ENCODE peak calls at places on chromosomes 1 and 21, in ten cellular contexts. E is foreskin fibroblast, M is A549, R is AG04450, G is cardiac muscle cell, X is thoracic aorta, O is heart left ventricle, J is left ventricle myocardium inferior, V is HepG2, L is ovary. N is an unnamed sample.

GRCh38 chr1:7455796-7456568 is 315.1 kb upstream of the VAMP3 start:
- DNase-seq in L (no peak), E (no peak), R (no peak), J (no peak), G (no peak), X (no peak), O (no peak), V (no peak), M (no peak), N (no peak)

GRCh38 chr1:59261537-59261936 is 35.4 kb upstream of the FGGY start:
- DNase-seq in O (no peak), R (no peak), G (peak), J (no peak), M (no peak), X (no peak), V (no peak), E (peak), L (peak), N (peak)

GRCh38 chr21:37139902-37140301 is 66.8 kb downstream of the TTC3 start:
- DNase-seq in X (no peak), L (no peak), O (no peak), G (peak), V (no peak), R (no peak), J (no peak), E (peak), M (no peak), N (peak)

GRCh38 chr21:31176725-31177124 is 138.4 kb upstream of the KRTAP19-8 start:
- DNase-seq in V (no peak), E (no peak), X (no peak), L (no peak), M (no peak), R (no peak), J (no peak), G (no peak), O (no peak), N (no peak)

GRCh38 chr1:226972931-226973330 is 32.8 kb downstream of the COQ8A start:
- DNase-seq in R (no peak), L (no peak), M (no peak), J (peak), G (no peak), O (peak), X (no peak), E (no peak), V (no peak), N (no peak)

GRCh38 chr1:210898473-210898872 is 235.5 kb downstream of the KCNH1 start:
- DNase-seq in X (no peak), V (no peak), E (no peak), M (no peak), G (no peak), J (no peak), L (no peak), R (no peak), O (no peak), N (no peak)

GRCh38 chr1:178921499-178921898 is 50.6 kb upstream of the ANGPTL1 start:
- DNase-seq in L (no peak), O (no peak), V (no peak), G (no peak), J (no peak), X (no peak), M (no peak), E (no peak), R (no peak), N (no peak)

GRCh38 chr1:17521946-17522612 is 17.4 kb upstream of the ARHGEF10L start:
- DNase-seq in R (no peak), L (no peak), V (no peak), M (no peak), X (no peak), E (no peak), G (no peak), O (no peak), J (no peak), N (no peak)

GRCh38 chr1:118989006-118989736 is 1.0 kb upstream of the TBX15 start:
- DNase-seq in L (no peak), O (no peak), R (no peak), J (no peak), M (no peak), E (no peak), X (no peak), V (no peak), G (no peak), N (no peak)

GRCh38 chr1:3454811-3455618 is 550 bp downstream of the ARHGEF16 start:
- DNase-seq in L (no peak), G (no peak), X (no peak), R (no peak), O (peak), E (no peak), M (no peak), J (peak), V (peak), N (no peak)

GRCh38 chr1:19737413-19737812 is 62.3 kb downstream of the TMCO4 start:
- DNase-seq in E (peak), X (no peak), L (no peak), G (no peak), V (no peak), O (no peak), R (no peak), J (no peak), M (no peak), N (no peak)

GRCh38 chr1:79255421-79255820 is 248.9 kb upstream of the ADGRL4 start:
- DNase-seq in X (no peak), V (no peak), M (no peak), E (no peak), G (no peak), J (no peak), O (no peak), L (no peak), R (no peak), N (no peak)

GRCh38 chr1:119285482-119285881 is 83.1 kb upstream of the HAO2 start:
- DNase-seq in X (no peak), G (peak), O (no peak), L (no peak), R (peak), M (no peak), E (peak), V (no peak), J (no peak), N (peak)

GRCh38 chr1:48571303-48571987 is 99.4 kb upstream of the SPATA6 start:
- DNase-seq in L (no peak), X (no peak), M (no peak), J (no peak), V (no peak), O (no peak), G (no peak), R (no peak), E (no peak), N (no peak)

GRCh38 chr1:110671323-110671722 is 3.4 kb downstream of the KCNA3 start:
- DNase-seq in R (no peak), O (no peak), X (no peak), V (no peak), M (no peak), G (no peak), L (no peak), E (no peak), J (no peak), N (no peak)

GRCh38 chr1:232393010-232393833 is 236.7 kb downstream of the SIPA1L2 start:
- DNase-seq in L (no peak), X (no peak), O (no peak), G (no peak), J (no peak), M (no peak), R (no peak), V (no peak), E (no peak), N (no peak)

GRCh38 chr1:216903389-216903754 is 180.1 kb upstream of the ESRRG start:
- DNase-seq in L (no peak), R (peak), O (no peak), E (peak), M (no peak), J (no peak), V (no peak), G (peak), X (no peak), N (peak)

GRCh38 chr1:31038360-31038759 is 27.2 kb downstream of the PUM1 start:
- DNase-seq in X (no peak), R (no peak), J (no peak), M (no peak), E (peak), V (no peak), L (no peak), G (peak), O (no peak), N (peak)

GRCh38 chr1:44318097-44319088 is 36.7 kb downstream of the ERI3 start:
- DNase-seq in V (peak), X (no peak), O (no peak), R (peak), M (peak), L (peak), E (peak), G (peak), J (no peak), N (peak)

GRCh38 chr1:214316597-214316996 is 35.6 kb downstream of the SMYD2 start:
- DNase-seq in M (no peak), G (no peak), E (peak), O (no peak), V (peak), R (no peak), L (no peak), X (no peak), J (peak), N (no peak)

GRCh38 chr1:50425376-50426107 is 2.3 kb upstream of the DMRTA2 start:
- DNase-seq in J (no peak), M (peak), L (no peak), O (no peak), X (no peak), V (no peak), R (no peak), G (peak), E (peak), N (no peak)

GRCh38 chr1:219938706-219939105 is 10.3 kb upstream of the SLC30A10 start:
- DNase-seq in J (no peak), E (peak), G (no peak), O (no peak), L (no peak), M (no peak), V (no peak), X (no peak), R (no peak), N (peak)

GRCh38 chr1:150874455-150875196 is 1.8 kb downstream of the ARNT start:
- DNase-seq in J (no peak), M (no peak), X (no peak), G (peak), V (no peak), L (no peak), E (no peak), R (no peak), O (no peak), N (peak)

GRCh38 chr1:33022650-33023200 is 14.0 kb downstream of the AK2 start:
- DNase-seq in M (no peak), J (no peak), O (no peak), L (no peak), E (no peak), V (no peak), G (no peak), X (no peak), R (no peak), N (no peak)

GRCh38 chr1:236018885-236019453 is 45.9 kb downstream of the NID1 start:
- DNase-seq in E (peak), V (no peak), J (peak), G (peak), R (no peak), X (no peak), O (peak), L (peak), M (no peak), N (peak)

GRCh38 chr1:118954286-118954890 is 33.8 kb downstream of the TBX15 start:
- DNase-seq in J (no peak), L (no peak), X (no peak), E (no peak), G (no peak), R (no peak), V (no peak), M (no peak), O (no peak), N (no peak)

GRCh38 chr1:116033322-116033721 is 57.0 kb downstream of the SLC22A15 start:
- DNase-seq in V (no peak), X (no peak), G (no peak), O (no peak), R (no peak), L (no peak), M (no peak), J (no peak), E (no peak), N (no peak)

GRCh38 chr1:180881806-180882509 is 30.7 kb upstream of the KIAA1614 start:
- DNase-seq in M (peak), J (no peak), X (no peak), L (no peak), R (no peak), V (peak), O (no peak), G (peak), E (peak), N (peak)

GRCh38 chr1:116122955-116123757 is 12.0 kb downstream of the MAB21L3 start:
- DNase-seq in L (no peak), E (peak), V (peak), X (no peak), O (no peak), J (no peak), G (peak), M (no peak), R (no peak), N (peak)

GRCh38 chr1:167629681-167630567 is at the start of gene RCSD1:
- DNase-seq in J (peak), E (peak), G (no peak), V (no peak), L (no peak), O (peak), X (no peak), R (no peak), M (no peak), N (no peak)

GRCh38 chr1:35192056-35192852 is 691 bp downstream of the SFPQ start:
- DNase-seq in E (peak), X (peak), J (peak), V (peak), G (peak), O (peak), L (peak), R (no peak), M (peak), N (peak)

GRCh38 chr1:53071167-53071865 is 9.3 kb downstream of the PODN start:
- DNase-seq in M (no peak), X (no peak), E (no peak), V (no peak), G (no peak), J (peak), O (peak), L (peak), R (no peak), N (no peak)

GRCh38 chr1:234925440-234926251 is 203.0 kb downstream of the TOMM20 start:
- DNase-seq in L (peak), V (peak), O (no peak), E (peak), R (peak), G (peak), J (no peak), X (no peak), M (peak), N (peak)
- TF ChIP-seq CTCF in L (no peak), V (no peak), O (no peak), E (no peak), R (no peak), G (no peak), J (no peak), X (no peak), M (no peak), N (no peak)

GRCh38 chr1:77925966-77926365 is 37.5 kb downstream of the NEXN start:
- DNase-seq in G (peak), R (no peak), L (no peak), E (peak), O (no peak), X (no peak), M (no peak), V (no peak), J (no peak), N (peak)
- H3K4me3 ChIP-seq in G (no peak), R (no peak), L (no peak), E (no peak), O (peak), X (peak), M (no peak), V (no peak), J (peak), N (no peak)

GRCh38 chr1:238950786-238951185 is 435.6 kb upstream of the CHRM3 start:
- DNase-seq in X (no peak), R (no peak), O (no peak), G (no peak), M (no peak), L (no peak), E (no peak), J (no peak), V (no peak), N (no peak)

GRCh38 chr1:238951809-238952208 is 434.6 kb upstream of the CHRM3 start:
- DNase-seq in R (no peak), G (peak), M (no peak), O (no peak), E (no peak), L (no peak), J (no peak), V (no peak), X (no peak), N (peak)

GRCh38 chr1:238955934-238956333 is 430.4 kb upstream of the CHRM3 start:
- DNase-seq in J (no peak), O (no peak), G (no peak), X (no peak), V (no peak), R (no peak), E (no peak), L (no peak), M (no peak), N (no peak)

GRCh38 chr1:238954865-238955264 is 431.5 kb upstream of the CHRM3 start:
- DNase-seq in G (peak), L (no peak), E (no peak), V (no peak), X (no peak), O (no peak), J (no peak), M (no peak), R (no peak), N (no peak)

GRCh38 chr1:238953448-238953847 is 432.9 kb upstream of the CHRM3 start:
- DNase-seq in J (no peak), X (no peak), M (no peak), E (no peak), O (no peak), R (no peak), G (no peak), L (no peak), V (no peak), N (no peak)
- TF ChIP-seq CTCF in J (no peak), X (no peak), M (no peak), E (no peak), O (no peak), R (no peak), G (no peak), L (no peak), V (no peak), N (no peak)

GRCh38 chr1:156920233-156921052 is at the start of gene LRRC71:
- DNase-seq in R (peak), V (peak), J (peak), L (peak), G (peak), O (peak), X (no peak), E (peak), M (peak), N (peak)
- H3K4me3 ChIP-seq in R (peak), V (no peak), J (peak), L (no peak), G (peak), O (no peak), X (peak), E (peak), M (peak), N (peak)

DNA sequence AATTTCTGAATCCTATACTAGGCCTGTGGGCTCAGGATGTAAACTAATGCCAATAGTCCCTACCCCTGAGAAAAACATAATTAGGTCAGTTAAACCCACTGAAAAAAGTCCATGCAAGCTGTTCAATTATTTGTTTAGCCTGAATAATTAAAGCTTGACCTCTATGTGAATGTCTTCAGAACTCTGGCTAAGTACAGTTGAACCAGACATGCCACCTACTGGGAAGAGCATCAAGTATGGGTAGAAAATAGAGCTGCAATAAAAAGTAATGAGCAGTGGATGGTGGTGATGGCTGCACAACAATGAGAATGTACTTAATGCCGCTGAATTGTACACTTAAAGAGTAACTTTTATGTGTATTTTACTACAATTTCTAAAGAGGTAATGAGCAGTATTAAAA is 23.6 kb upstream of the SLC19A2 start:
- DNase-seq in G (no peak), M (no peak), R (no peak), J (no peak), E (no peak), X (no peak), L (no peak), V (peak), O (no peak), N (no peak)
- TF ChIP-seq CTCF in G (no peak), M (no peak), R (no peak), J (peak), E (no peak), X (no peak), L (no peak), V (peak), O (no peak), N (no peak)